ENCODE peak calls at places on chromosomes 6 and 20, in ten cellular contexts. B, Q, C, S, J, T, G, R, E and V are unnamed samples.

GRCh38 chr6:298233-299049 is 6.2 kb downstream of the DUSP22 start:
- DNase-seq in B (peak; percentile 57), Q (no peak), C (no peak), S (no peak), J (no peak), T (no peak), G (no peak), R (no peak), E (no peak), V (no peak)

GRCh38 chr6:124977067-124977908 is 15.1 kb downstream of the RNF217 start:
- DNase-seq in B (no peak), Q (no peak), C (no peak), S (no peak), J (no peak), T (no peak), G (no peak), R (no peak), E (no peak), V (no peak)

GRCh38 chr20:9610665-9611064 is 96.3 kb downstream of the LAMP5 start:
- DNase-seq in B (no peak), Q (no peak), C (no peak), S (no peak), J (no peak), T (no peak), G (no peak), R (no peak), E (no peak), V (peak; percentile 75)

GRCh38 chr6:138106665-138107077 is 548 bp downstream of the PERP start:
- DNase-seq in B (no peak), Q (no peak), C (no peak), S (no peak), J (no peak), T (no peak), G (peak; percentile 17), R (no peak), E (no peak), V (no peak)

GRCh38 chr6:110404602-110405001 is 10.8 kb downstream of the DDO start:
- DNase-seq in B (no peak), Q (peak; percentile 26), C (no peak), S (no peak), J (no peak), T (no peak), G (peak; percentile 20), R (no peak), E (no peak), V (no peak)

GRCh38 chr6:119020597-119021561 is 57.6 kb downstream of the FAM184A start:
- DNase-seq in B (no peak), Q (no peak), C (no peak), S (no peak), J (no peak), T (no peak), G (no peak), R (no peak), E (no peak), V (no peak)

GRCh38 chr6:166760288-166760687 is 133.2 kb upstream of the RPS6KA2 start:
- DNase-seq in B (no peak), Q (no peak), C (no peak), S (no peak), J (no peak), T (peak; percentile 46), G (no peak), R (no peak), E (no peak), V (no peak)

GRCh38 chr6:20403766-20404640 is 2.3 kb downstream of the E2F3 start:
- DNase-seq in B (no peak), Q (peak; percentile 63), C (no peak), S (no peak), J (peak; percentile 73), T (peak; percentile 45), G (peak; percentile 44), R (peak; percentile 15), E (peak; percentile 12), V (no peak)

GRCh38 chr6:42698217-42698616 is 24.2 kb downstream of the PRPH2 start:
- DNase-seq in B (no peak), Q (no peak), C (no peak), S (no peak), J (no peak), T (no peak), G (no peak), R (no peak), E (no peak), V (no peak)

GRCh38 chr6:100612101-100612500 is 147.4 kb upstream of the SIM1 start:
- DNase-seq in B (no peak), Q (no peak), C (no peak), S (no peak), J (no peak), T (no peak), G (no peak), R (no peak), E (no peak), V (no peak)

GRCh38 chr6:116371384-116372209 is 850 bp downstream of the DSE start:
- DNase-seq in B (peak; percentile 68), Q (peak; percentile 69), C (peak; percentile 87), S (no peak), J (peak; percentile 91), T (no peak), G (peak; percentile 90), R (peak; percentile 76), E (peak; percentile 42), V (no peak)

GRCh38 chr6:139330271-139330670 is 38.5 kb upstream of the TXLNB start:
- DNase-seq in B (no peak), Q (peak; percentile 1), C (no peak), S (no peak), J (no peak), T (no peak), G (no peak), R (no peak), E (no peak), V (no peak)

GRCh38 chr20:1874534-1875168 is 20.6 kb upstream of the SIRPA start:
- DNase-seq in B (no peak), Q (peak; percentile 65), C (peak; percentile 61), S (no peak), J (no peak), T (no peak), G (no peak), R (no peak), E (no peak), V (no peak)

GRCh38 chr6:71139249-71139648 is 149.4 kb upstream of the OGFRL1 start:
- DNase-seq in B (no peak), Q (no peak), C (no peak), S (no peak), J (no peak), T (no peak), G (peak; percentile 43), R (no peak), E (no peak), V (no peak)

GRCh38 chr6:160421854-160422253 is 73.7 kb downstream of the SLC22A3 start:
- DNase-seq in B (no peak), Q (no peak), C (peak; percentile 84), S (no peak), J (no peak), T (no peak), G (no peak), R (peak; percentile 21), E (no peak), V (peak; percentile 83)

GRCh38 chr20:40651121-40651520 is 37.9 kb downstream of the MAFB start:
- DNase-seq in B (no peak), Q (no peak), C (no peak), S (no peak), J (no peak), T (no peak), G (peak; percentile 48), R (no peak), E (no peak), V (no peak)

GRCh38 chr6:52522151-52522626 is 54.7 kb downstream of the TRAM2 start:
- DNase-seq in B (no peak), Q (no peak), C (peak; percentile 85), S (no peak), J (no peak), T (no peak), G (peak; percentile 92), R (peak; percentile 61), E (no peak), V (no peak)

GRCh38 chr20:50395914-50396488 is 114.2 kb upstream of the PTPN1 start:
- DNase-seq in B (no peak), Q (no peak), C (no peak), S (no peak), J (no peak), T (no peak), G (no peak), R (no peak), E (no peak), V (no peak)
- H3K4me1 ChIP-seq in B (peaks cover 42% of the 10 kb centered on the region), Q (peaks cover 57% of the 10 kb centered on the region), C (peaks cover 19% of the 10 kb centered on the region), S (peaks cover 63% of the 10 kb centered on the region), J (no peaks in the 10 kb centered on the region), T (no peaks in the 10 kb centered on the region), G (peaks cover 8% of the 10 kb centered on the region), R (peaks cover 23% of the 10 kb centered on the region), E (no peaks in the 10 kb centered on the region), V (peaks cover 53% of the 10 kb centered on the region)

GRCh38 chr6:106085984-106086832 is at the start of gene PRDM1:
- DNase-seq in B (peak; percentile 81), Q (peak; percentile 89), C (peak; percentile 86), S (peak; percentile 95), J (peak; percentile 88), T (peak; percentile 60), G (peak; percentile 61), R (peak; percentile 58), E (peak; percentile 81), V (peak; percentile 92)
- H3K4me1 ChIP-seq in B (peaks cover 76% of the 10 kb centered on the region), Q (peaks cover 49% of the 10 kb centered on the region), C (no peaks in the 10 kb centered on the region), S (peaks cover 34% of the 10 kb centered on the region), J (peaks cover 45% of the 10 kb centered on the region), T (peaks cover 27% of the 10 kb centered on the region), G (peaks cover 13% of the 10 kb centered on the region), R (peaks cover 15% of the 10 kb centered on the region), E (peaks cover 31% of the 10 kb centered on the region), V (peaks cover 11% of the 10 kb centered on the region)

DNA sequence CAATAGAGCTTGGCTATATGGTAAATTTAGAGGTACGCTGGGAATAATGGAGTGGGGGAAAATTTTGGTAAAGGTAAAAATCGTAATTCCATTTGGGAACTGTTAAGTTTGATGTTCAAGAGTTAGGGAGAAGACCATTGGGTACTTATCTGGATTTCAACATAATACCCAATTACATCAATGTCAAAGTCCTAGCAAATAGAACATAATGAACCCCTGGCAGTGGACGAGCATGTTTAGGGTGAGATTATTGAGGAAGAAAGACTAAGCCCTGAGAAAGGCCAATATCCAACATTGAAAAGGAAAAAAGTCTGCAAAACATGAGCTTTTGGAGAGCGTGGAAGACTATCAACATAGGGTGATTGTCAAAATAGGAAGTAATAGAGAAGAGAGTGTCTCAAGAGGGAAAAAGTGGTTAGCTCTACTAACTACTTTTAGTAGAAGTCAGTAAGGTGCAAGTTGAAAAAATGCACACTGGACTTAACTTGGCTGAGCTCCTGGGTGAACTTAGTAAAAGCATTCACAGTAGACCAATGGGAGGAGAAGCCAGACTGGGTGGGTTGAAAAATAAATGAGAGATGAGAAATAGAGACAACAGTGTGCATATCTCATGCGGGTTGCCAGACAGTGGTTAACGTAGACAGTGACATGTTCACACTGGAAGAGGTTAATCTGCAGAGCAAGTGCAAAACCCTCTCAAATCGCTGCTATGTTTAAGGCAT is 106.8 kb downstream of the TSHZ2 start:
- DNase-seq in B (no peak), Q (no peak), C (no peak), S (no peak), J (no peak), T (no peak), G (no peak), R (no peak), E (no peak), V (no peak)
- H3K4me1 ChIP-seq in B (peaks cover 27% of the 10 kb centered on the region), Q (no peaks in the 10 kb centered on the region), C (no peaks in the 10 kb centered on the region), S (peaks cover 34% of the 10 kb centered on the region), J (peaks cover 16% of the 10 kb centered on the region), T (peaks cover 5% of the 10 kb centered on the region), G (no peaks in the 10 kb centered on the region), R (peaks cover 10% of the 10 kb centered on the region), E (no peaks in the 10 kb centered on the region), V (peaks cover 19% of the 10 kb centered on the region)

GRCh38 chr20:62642666-62643520 is 590 bp downstream of the SLCO4A1 start:
- DNase-seq in B (no peak), Q (peak; percentile 40), C (peak; percentile 78), S (peak; percentile 89), J (peak; percentile 57), T (peak; percentile 57), G (peak; percentile 8), R (no peak), E (no peak), V (no peak)
- H3K4me1 ChIP-seq in B (peaks cover 66% of the 10 kb centered on the region), Q (peaks cover 5% of the 10 kb centered on the region), C (no peaks in the 10 kb centered on the region), S (peaks cover 30% of the 10 kb centered on the region), J (peaks cover 9% of the 10 kb centered on the region), T (peaks cover 21% of the 10 kb centered on the region), G (no peaks in the 10 kb centered on the region), R (peaks cover 60% of the 10 kb centered on the region), E (peaks cover 64% of the 10 kb centered on the region), V (peaks cover 53% of the 10 kb centered on the region)